ENCODE peak calls at places on chromosomes 13 and 19, in ten cellular contexts. X is cardiac muscle cell, I is left lung, F is HL-60, Q is tibial nerve, K is heart right ventricle, W is GM12878, H is PC-9, N is brain microvascular endothelial cell, B is osteocyte. R is an unnamed sample.

GRCh38 chr13:44718467-44718866 is 142.3 kb upstream of the TSC22D1 start:
- DNase-seq in X (no peak), I (no peak), F (no peak), Q (no peak), K (no peak), W (no peak), H (no peak), N (no peak), B (no peak), R (no peak)

GRCh38 chr19:2186071-2186846 is 22.5 kb downstream of the DOT1L start:
- DNase-seq in X (peak), I (peak), F (no peak), Q (peak), K (peak), W (no peak), H (no peak), N (peak), B (peak), R (no peak)

GRCh38 chr13:42899266-42899665 is 92.8 kb downstream of the EPSTI1 start:
- DNase-seq in X (no peak), I (no peak), F (no peak), Q (no peak), K (no peak), W (peak), H (no peak), N (no peak), B (no peak), R (peak)

GRCh38 chr19:55692681-55693081 is 17.7 kb downstream of the EPN1 start:
- DNase-seq in X (no peak), I (peak), F (no peak), Q (no peak), K (no peak), W (no peak), H (no peak), N (no peak), B (no peak), R (peak)

GRCh38 chr13:29428992-29429315 is 166.5 kb downstream of the SLC7A1 start:
- DNase-seq in X (no peak), I (no peak), F (no peak), Q (no peak), K (no peak), W (no peak), H (no peak), N (no peak), B (no peak), R (no peak)

GRCh38 chr19:19321143-19321577 is 531 bp downstream of the MAU2 start:
- DNase-seq in X (peak), I (no peak), F (no peak), Q (no peak), K (no peak), W (no peak), H (no peak), N (no peak), B (no peak), R (no peak)

GRCh38 chr19:45087531-45087930 is 5.4 kb upstream of the PPP1R37 start:
- DNase-seq in X (no peak), I (no peak), F (no peak), Q (no peak), K (no peak), W (no peak), H (no peak), N (no peak), B (no peak), R (no peak)

GRCh38 chr13:24271611-24272451 is 37.5 kb upstream of the C1QTNF9 start:
- DNase-seq in X (no peak), I (peak), F (no peak), Q (peak), K (peak), W (peak), H (no peak), N (peak), B (no peak), R (peak)

GRCh38 chr13:29522044-29522685 is 73.3 kb downstream of the SLC7A1 start:
- DNase-seq in X (no peak), I (no peak), F (no peak), Q (peak), K (no peak), W (no peak), H (no peak), N (peak), B (no peak), R (no peak)

GRCh38 chr19:49436381-49437017 is 4.8 kb downstream of the SLC17A7 start:
- DNase-seq in X (peak), I (no peak), F (no peak), Q (no peak), K (no peak), W (no peak), H (no peak), N (no peak), B (no peak), R (peak)

GRCh38 chr13:31116224-31116623 is 45.5 kb downstream of the HSPH1 start:
- DNase-seq in X (no peak), I (no peak), F (no peak), Q (no peak), K (no peak), W (no peak), H (no peak), N (no peak), B (no peak), R (no peak)

GRCh38 chr19:30719189-30719990 is 347.2 kb downstream of the ZNF536 start:
- DNase-seq in X (peak), I (peak), F (no peak), Q (peak), K (peak), W (no peak), H (no peak), N (no peak), B (no peak), R (peak)

GRCh38 chr19:5954293-5954692 is 23.6 kb downstream of the RANBP3 start:
- DNase-seq in X (no peak), I (no peak), F (no peak), Q (no peak), K (no peak), W (no peak), H (no peak), N (no peak), B (no peak), R (no peak)

GRCh38 chr19:16048583-16048982 is 27.7 kb upstream of the TPM4 start:
- DNase-seq in X (no peak), I (no peak), F (no peak), Q (no peak), K (no peak), W (no peak), H (peak), N (no peak), B (no peak), R (no peak)

GRCh38 chr13:40362502-40362901 is 303.9 kb downstream of the FOXO1 start:
- DNase-seq in X (no peak), I (no peak), F (no peak), Q (no peak), K (no peak), W (no peak), H (no peak), N (peak), B (no peak), R (no peak)

GRCh38 chr19:44072543-44073401 is 813 bp downstream of the ZNF284 start:
- DNase-seq in X (no peak), I (no peak), F (no peak), Q (no peak), K (no peak), W (no peak), H (no peak), N (no peak), B (no peak), R (peak)

GRCh38 chr13:91647361-91647970 is 249.0 kb downstream of the GPC5 start:
- DNase-seq in X (no peak), I (no peak), F (no peak), Q (no peak), K (peak), W (no peak), H (no peak), N (no peak), B (no peak), R (peak)

GRCh38 chr13:99916366-99917103 is 55.0 kb downstream of the ZIC5 start:
- DNase-seq in X (peak), I (no peak), F (peak), Q (peak), K (peak), W (peak), H (peak), N (peak), B (no peak), R (peak)

GRCh38 chr19:46975011-46975917 is 44.4 kb upstream of the NPAS1 start:
- DNase-seq in X (no peak), I (no peak), F (no peak), Q (no peak), K (no peak), W (no peak), H (no peak), N (no peak), B (no peak), R (no peak)

GRCh38 chr19:13629687-13630357 is 123.5 kb upstream of the CACNA1A start:
- DNase-seq in X (no peak), I (no peak), F (no peak), Q (no peak), K (no peak), W (no peak), H (no peak), N (no peak), B (no peak), R (no peak)

GRCh38 chr13:41639955-41640780 is 182.8 kb downstream of the RGCC start:
- DNase-seq in X (no peak), I (no peak), F (no peak), Q (no peak), K (peak), W (no peak), H (no peak), N (no peak), B (no peak), R (no peak)

GRCh38 chr13:103866041-103866440 is 799.8 kb upstream of the SLC10A2 start:
- DNase-seq in X (no peak), I (no peak), F (no peak), Q (no peak), K (no peak), W (no peak), H (no peak), N (no peak), B (no peak), R (no peak)

GRCh38 chr19:7196721-7197168 is 97.5 kb downstream of the INSR start:
- DNase-seq in X (no peak), I (peak), F (no peak), Q (peak), K (peak), W (no peak), H (no peak), N (no peak), B (no peak), R (no peak)

GRCh38 chr19:7188682-7189629 is 105.3 kb downstream of the INSR start:
- DNase-seq in X (peak), I (no peak), F (no peak), Q (no peak), K (peak), W (no peak), H (no peak), N (no peak), B (no peak), R (no peak)

GRCh38 chr19:7194566-7194965 is 99.6 kb downstream of the INSR start:
- DNase-seq in X (no peak), I (no peak), F (no peak), Q (no peak), K (no peak), W (no peak), H (no peak), N (no peak), B (no peak), R (no peak)

GRCh38 chr19:7187605-7188339 is 106.4 kb downstream of the INSR start:
- DNase-seq in X (no peak), I (no peak), F (no peak), Q (no peak), K (no peak), W (no peak), H (no peak), N (no peak), B (no peak), R (no peak)

DNA sequence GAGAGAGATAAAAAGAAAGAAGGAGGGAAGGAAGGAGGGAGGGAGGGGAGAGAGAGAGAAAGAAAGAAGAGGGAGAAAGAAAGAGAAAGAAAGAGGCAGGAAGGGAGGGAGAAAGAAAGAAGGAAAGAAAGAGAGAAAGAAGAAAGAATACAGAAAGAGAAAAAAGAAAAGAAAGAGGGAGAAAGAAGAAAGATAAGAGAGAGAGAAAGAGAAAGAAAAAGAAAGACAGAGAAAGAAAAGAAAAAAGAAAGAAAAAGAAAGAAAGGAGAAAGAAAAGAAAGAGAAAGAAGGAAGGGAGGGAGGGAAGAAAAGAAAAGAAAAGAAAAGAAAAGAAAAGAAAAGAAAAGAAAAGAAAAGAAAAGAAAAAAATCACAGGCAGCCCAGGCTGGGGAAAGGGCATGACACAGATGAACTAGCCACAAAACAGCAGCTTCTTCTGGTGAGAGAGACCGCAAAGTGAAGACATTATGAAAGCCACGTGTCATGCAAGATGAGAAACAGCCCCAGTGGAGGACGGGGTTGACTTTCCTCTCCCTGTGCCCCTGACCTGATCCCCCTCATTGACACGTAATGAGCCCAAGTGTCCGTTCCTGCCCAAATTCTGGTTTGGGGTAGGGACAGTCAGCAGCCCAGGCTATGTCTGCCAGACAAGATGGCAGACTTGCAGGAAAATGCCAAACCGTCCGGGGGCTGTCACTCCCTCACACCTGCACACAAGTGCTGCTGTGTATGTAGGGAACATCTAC is 102.1 kb downstream of the INSR start:
- DNase-seq in X (no peak), I (no peak), F (peak), Q (no peak), K (no peak), W (no peak), H (no peak), N (no peak), B (no peak), R (peak)
- TF ChIP-seq CTCF in X (no peak), I (no peak), F (no peak), Q (no peak), K (no peak), W (no peak), H (no peak), N (no peak), B (no peak), R (no peak)

GRCh38 chr13:79060216-79060615 is 345.8 kb downstream of the RBM26 start:
- DNase-seq in X (no peak), I (no peak), F (no peak), Q (no peak), K (no peak), W (no peak), H (no peak), N (no peak), B (no peak), R (no peak)

GRCh38 chr13:79051472-79051871 is 354.6 kb downstream of the RBM26 start:
- DNase-seq in X (no peak), I (no peak), F (no peak), Q (no peak), K (no peak), W (no peak), H (no peak), N (no peak), B (no peak), R (no peak)

GRCh38 chr13:79062291-79062690 is 343.8 kb downstream of the RBM26 start:
- DNase-seq in X (no peak), I (no peak), F (no peak), Q (no peak), K (no peak), W (no peak), H (no peak), N (no peak), B (no peak), R (no peak)

DNA sequence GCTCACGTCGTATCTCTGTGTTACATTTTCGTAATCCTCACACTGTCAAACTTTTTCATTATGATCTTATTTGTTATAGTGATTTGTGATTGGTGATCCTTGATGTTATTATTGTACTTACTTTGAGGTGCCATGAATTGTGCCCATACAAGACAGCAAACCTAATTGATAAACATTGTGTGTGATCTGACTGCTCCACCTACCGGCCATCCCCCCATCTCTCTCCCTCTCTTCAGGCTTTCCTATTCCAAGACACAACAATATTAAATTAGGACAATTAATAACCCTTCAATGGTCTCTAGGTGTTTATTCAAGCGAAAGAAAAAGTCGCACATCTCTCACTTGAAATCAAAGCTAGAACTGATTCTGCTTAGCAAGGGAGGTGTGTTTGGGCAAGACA is 349.3 kb downstream of the RBM26 start:
- DNase-seq in X (no peak), I (no peak), F (no peak), Q (no peak), K (no peak), W (no peak), H (no peak), N (no peak), B (no peak), R (no peak)
- TF ChIP-seq CTCF in X (no peak), I (no peak), F (no peak), Q (no peak), K (no peak), W (peak), H (no peak), N (no peak), B (no peak), R (no peak)

DNA sequence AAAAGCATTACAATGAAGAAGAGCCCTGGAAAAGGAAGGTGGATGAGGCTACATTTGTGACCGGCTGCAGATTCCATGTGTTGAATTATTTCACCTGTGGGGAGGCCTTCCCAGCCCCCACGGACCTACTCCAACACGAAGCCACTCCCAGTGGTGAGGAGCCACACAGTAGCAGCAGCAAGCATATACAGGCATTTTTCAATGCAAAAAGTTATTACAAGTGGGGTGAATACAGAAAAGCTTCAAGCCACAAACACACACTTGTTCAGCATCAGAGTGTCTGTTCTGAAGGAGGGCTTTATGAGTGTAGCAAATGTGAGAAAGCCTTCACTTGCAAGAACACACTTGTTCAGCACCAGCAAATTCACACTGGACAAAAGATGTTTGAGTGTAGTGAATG is 5.0 kb downstream of the ZNF551 start:
- DNase-seq in X (no peak), I (no peak), F (no peak), Q (no peak), K (no peak), W (no peak), H (no peak), N (no peak), B (no peak), R (no peak)
- TF ChIP-seq CTCF in X (no peak), I (no peak), F (no peak), Q (no peak), K (no peak), W (no peak), H (no peak), N (no peak), B (no peak), R (no peak)

DNA sequence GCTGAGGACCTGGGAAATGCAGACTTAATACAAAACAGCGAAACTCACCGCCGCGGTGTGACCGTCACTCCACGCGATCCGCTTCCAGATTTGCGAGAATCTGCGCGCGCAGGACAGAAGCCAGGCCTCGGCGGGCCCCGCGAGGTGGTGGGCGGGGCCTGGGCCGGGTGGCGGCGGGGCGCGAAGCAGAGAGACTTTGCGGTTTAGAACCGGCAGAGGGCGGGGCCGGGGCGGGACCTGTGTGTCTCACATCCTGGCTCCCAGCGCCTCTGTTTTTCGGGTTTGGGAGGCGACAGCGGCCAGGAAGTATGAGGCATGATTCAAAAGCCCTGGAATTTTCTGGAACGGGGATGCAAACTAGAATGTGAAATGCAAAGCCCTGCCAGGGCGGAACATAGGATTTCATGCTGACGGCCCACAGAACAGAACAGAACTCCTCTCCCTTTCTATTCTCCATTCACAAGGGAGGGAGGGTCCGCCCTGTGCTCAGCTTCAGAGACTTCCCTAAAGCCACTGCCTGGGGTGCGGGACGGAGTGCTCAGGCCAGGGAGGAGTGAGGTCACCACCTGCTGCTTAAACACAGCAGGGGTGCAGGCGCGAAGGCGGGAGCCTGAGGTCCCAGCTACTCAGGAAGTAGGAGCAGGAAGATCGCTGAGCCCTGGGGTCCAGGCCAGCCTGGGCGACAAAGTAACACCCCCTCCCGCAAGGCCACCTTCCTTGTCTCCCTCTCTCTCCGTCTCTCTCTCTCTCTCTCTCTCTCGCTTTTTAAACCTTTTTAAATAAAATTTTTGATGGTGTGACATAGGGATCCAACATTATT is 44.2 kb downstream of the ZNF611 start:
- DNase-seq in X (peak), I (peak), F (peak), Q (peak), K (peak), W (peak), H (peak), N (peak), B (peak), R (peak)
- TF ChIP-seq CTCF in X (peak), I (no peak), F (no peak), Q (peak), K (peak), W (no peak), H (peak), N (no peak), B (peak), R (peak)

GRCh38 chr19:57320180-57321084 is at the start of gene ZNF543:
- DNase-seq in X (peak), I (peak), F (peak), Q (peak), K (peak), W (peak), H (peak), N (peak), B (peak), R (peak)
- TF ChIP-seq CTCF in X (no peak), I (no peak), F (no peak), Q (no peak), K (peak), W (no peak), H (no peak), N (peak), B (no peak), R (no peak)

GRCh38 chr13:80342541-80343371 is 1.8 kb upstream of the SPRY2 start:
- DNase-seq in X (peak), I (peak), F (no peak), Q (peak), K (peak), W (no peak), H (peak), N (peak), B (peak), R (peak)

GRCh38 chr13:80348308-80348707 is 7.4 kb upstream of the SPRY2 start:
- DNase-seq in X (no peak), I (no peak), F (no peak), Q (no peak), K (no peak), W (no peak), H (no peak), N (no peak), B (no peak), R (no peak)

GRCh38 chr13:80345771-80346510 is 5.0 kb upstream of the SPRY2 start:
- DNase-seq in X (no peak), I (no peak), F (no peak), Q (peak), K (no peak), W (no peak), H (no peak), N (no peak), B (no peak), R (no peak)

DNA sequence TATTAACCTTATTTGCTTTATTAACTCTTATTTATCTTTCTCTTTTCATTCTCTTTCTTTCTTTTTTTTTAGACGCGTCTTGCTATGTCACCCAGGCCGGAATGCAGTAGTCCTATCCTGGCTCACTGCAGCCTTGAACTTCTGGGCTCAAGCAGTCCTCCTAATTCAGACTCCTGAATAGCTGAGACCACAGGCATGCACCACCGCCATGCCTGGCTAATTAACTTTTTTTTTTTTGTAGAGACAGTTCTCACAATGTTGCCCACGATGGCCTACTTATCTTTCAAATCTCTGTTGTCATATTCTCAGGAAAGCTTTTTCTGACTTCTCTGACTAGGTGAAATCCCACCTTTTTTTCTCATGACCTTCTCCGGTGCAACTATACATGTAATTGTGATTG is 7.8 kb upstream of the SPRY2 start:
- DNase-seq in X (no peak), I (no peak), F (no peak), Q (no peak), K (no peak), W (no peak), H (no peak), N (no peak), B (no peak), R (no peak)
- TF ChIP-seq CTCF in X (no peak), I (no peak), F (no peak), Q (no peak), K (no peak), W (no peak), H (no peak), N (no peak), B (no peak), R (no peak)

GRCh38 chr13:113245858-113246791 is 36.7 kb downstream of the CUL4A start:
- DNase-seq in X (no peak), I (peak), F (no peak), Q (no peak), K (no peak), W (no peak), H (no peak), N (no peak), B (no peak), R (no peak)
- TF ChIP-seq CTCF in X (peak), I (peak), F (peak), Q (no peak), K (peak), W (peak), H (peak), N (peak), B (peak), R (no peak)